ENCODE peak calls at places on chromosomes 4 and X, in seven cellular contexts. F is H1, M is pancreas, V is psoas muscle, R is sigmoid colon, C is fibroblast of lung, U is mammary epithelial cell. Q is an unnamed sample.
A peak's percentile ranks its signal among the peaks of the same experiment; 100 is the strongest.

GRCh38 chrX:130039847-130040246 is 57.4 kb downstream of the BCORL1 start:
- DNase-seq in F (no peak), M (no peak), V (no peak), R (no peak), C (peak; percentile 14), U (no peak), Q (no peak)

GRCh38 chrX:148542481-148543255 is 42.3 kb downstream of the AFF2 start:
- DNase-seq in F (no peak), M (no peak), V (no peak), R (no peak), C (no peak), U (no peak), Q (no peak)

GRCh38 chr4:155807021-155807420 is 48.2 kb downstream of the GUCY1B1 start:
- DNase-seq in F (no peak), M (no peak), V (no peak), R (no peak), C (peak; percentile 84), U (no peak), Q (no peak)

GRCh38 chrX:77009691-77010090 is 437.5 kb upstream of the FGF16 start:
- DNase-seq in F (no peak), M (no peak), V (no peak), R (no peak), C (peak; percentile 0), U (peak; percentile 10), Q (no peak)

GRCh38 chr4:14701896-14702295 is 300.4 kb upstream of the CPEB2 start:
- DNase-seq in F (no peak), M (peak; percentile 39), V (peak; percentile 15), R (no peak), C (no peak), U (no peak), Q (no peak)

GRCh38 chrX:40090050-40090804 is 7.5 kb downstream of the BCOR start:
- DNase-seq in F (no peak), M (peak; percentile 86), V (peak; percentile 43), R (no peak), C (no peak), U (no peak), Q (no peak)

GRCh38 chrX:136146614-136147319 is 566 bp upstream of the FHL1 start:
- DNase-seq in F (no peak), M (peak; percentile 69), V (peak; percentile 24), R (no peak), C (no peak), U (no peak), Q (no peak)

GRCh38 chrX:48834383-48834709 is 1.1 kb downstream of the PCSK1N start:
- DNase-seq in F (no peak), M (no peak), V (no peak), R (no peak), C (no peak), U (no peak), Q (no peak)

GRCh38 chrX:119871599-119872395 is at the start of the genes NDUFA1 and RNF113A:
- DNase-seq in F (peak; percentile 60), M (peak; percentile 92), V (peak; percentile 85), R (peak; percentile 92), C (peak; percentile 85), U (peak; percentile 84), Q (peak; percentile 69)

GRCh38 chr4:184473515-184474260 is 662 bp downstream of the IRF2 start:
- DNase-seq in F (no peak), M (peak; percentile 83), V (peak; percentile 42), R (no peak), C (peak; percentile 44), U (peak; percentile 54), Q (peak; percentile 19)

GRCh38 chr4:156865391-156865790 is 106.2 kb downstream of the PDGFC start:
- DNase-seq in F (no peak), M (no peak), V (no peak), R (no peak), C (no peak), U (no peak), Q (no peak)

GRCh38 chr4:159401791-159402380 is 299.0 kb downstream of the RAPGEF2 start:
- DNase-seq in F (no peak), M (no peak), V (no peak), R (no peak), C (peak; percentile 66), U (peak; percentile 87), Q (no peak)

GRCh38 chr4:94941706-94942105 is 184.0 kb downstream of the BMPR1B start:
- DNase-seq in F (no peak), M (no peak), V (no peak), R (no peak), C (no peak), U (no peak), Q (no peak)

GRCh38 chr4:158521490-158522111 is at the start of gene RXFP1:
- DNase-seq in F (no peak), M (no peak), V (no peak), R (no peak), C (no peak), U (no peak), Q (no peak)

GRCh38 chr4:53801373-53801772 is 210.1 kb upstream of the LNX1 start:
- DNase-seq in F (no peak), M (no peak), V (no peak), R (no peak), C (no peak), U (no peak), Q (no peak)

GRCh38 chr4:15198070-15198727 is 195.9 kb downstream of the CPEB2 start:
- DNase-seq in F (no peak), M (no peak), V (no peak), R (no peak), C (peak; percentile 32), U (no peak), Q (no peak)

DNA sequence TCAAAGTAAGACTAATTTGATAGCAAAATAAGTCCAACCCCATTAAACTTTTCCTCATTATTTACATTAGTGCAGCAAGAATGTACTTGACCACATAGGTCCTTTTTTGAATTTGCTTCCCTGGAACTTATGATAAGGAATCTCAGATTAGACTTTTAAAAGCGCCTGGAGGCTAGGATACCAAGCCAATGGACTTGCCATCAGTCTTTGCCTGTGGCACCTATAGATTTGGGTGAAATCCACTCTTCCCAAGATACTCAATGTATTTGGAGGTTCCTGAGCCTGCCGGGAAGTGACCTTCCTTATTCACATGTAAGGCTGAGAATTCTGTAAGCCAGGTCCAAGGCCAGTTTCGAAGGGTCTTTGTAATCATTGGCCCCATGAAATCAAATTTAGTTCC is 553.6 kb downstream of the ADGRL3 start:
- DNase-seq in F (no peak), M (no peak), V (no peak), R (no peak), C (no peak), U (no peak), Q (no peak)
- H3K9me3 ChIP-seq in F (peaks cover 38% of the 10 kb centered on the region), M (no peaks in the 10 kb centered on the region), V (no peaks in the 10 kb centered on the region), R (no peaks in the 10 kb centered on the region), C (no peaks in the 10 kb centered on the region), U (no peaks in the 10 kb centered on the region), Q (no peaks in the 10 kb centered on the region)

GRCh38 chr4:186746581-186746980 is 22.9 kb upstream of the FAT1 start:
- DNase-seq in F (no peak), M (no peak), V (no peak), R (no peak), C (no peak), U (peak; percentile 19), Q (no peak)

GRCh38 chr4:186757696-186758330 is 34.2 kb upstream of the FAT1 start:
- DNase-seq in F (no peak), M (no peak), V (no peak), R (no peak), C (no peak), U (no peak), Q (no peak)

GRCh38 chr4:186749611-186750281 is 26.1 kb upstream of the FAT1 start:
- DNase-seq in F (no peak), M (no peak), V (no peak), R (no peak), C (no peak), U (no peak), Q (no peak)

GRCh38 chr4:186755550-186756519 is 32.2 kb upstream of the FAT1 start:
- DNase-seq in F (no peak), M (no peak), V (no peak), R (no peak), C (no peak), U (no peak), Q (no peak)

GRCh38 chr4:186752310-186752709 is 28.7 kb upstream of the FAT1 start:
- DNase-seq in F (no peak), M (no peak), V (no peak), R (no peak), C (no peak), U (no peak), Q (no peak)
- H3K9me3 ChIP-seq in F (no peaks in the 10 kb centered on the region), M (no peaks in the 10 kb centered on the region), V (no peaks in the 10 kb centered on the region), R (no peaks in the 10 kb centered on the region), C (no peaks in the 10 kb centered on the region), U (no peaks in the 10 kb centered on the region), Q (no peaks in the 10 kb centered on the region)

GRCh38 chr4:25213327-25213979 is 20.4 kb upstream of the PI4K2B start:
- DNase-seq in F (no peak), M (no peak), V (no peak), R (no peak), C (no peak), U (no peak), Q (no peak)

GRCh38 chr4:25211721-25212120 is 22.1 kb upstream of the PI4K2B start:
- DNase-seq in F (no peak), M (no peak), V (no peak), R (no peak), C (no peak), U (no peak), Q (no peak)

GRCh38 chr4:25212822-25213221 is 21.0 kb upstream of the PI4K2B start:
- DNase-seq in F (no peak), M (no peak), V (no peak), R (no peak), C (no peak), U (no peak), Q (no peak)

GRCh38 chr4:25209702-25210101 is 24.1 kb upstream of the PI4K2B start:
- DNase-seq in F (no peak), M (no peak), V (no peak), R (no peak), C (no peak), U (no peak), Q (no peak)

DNA sequence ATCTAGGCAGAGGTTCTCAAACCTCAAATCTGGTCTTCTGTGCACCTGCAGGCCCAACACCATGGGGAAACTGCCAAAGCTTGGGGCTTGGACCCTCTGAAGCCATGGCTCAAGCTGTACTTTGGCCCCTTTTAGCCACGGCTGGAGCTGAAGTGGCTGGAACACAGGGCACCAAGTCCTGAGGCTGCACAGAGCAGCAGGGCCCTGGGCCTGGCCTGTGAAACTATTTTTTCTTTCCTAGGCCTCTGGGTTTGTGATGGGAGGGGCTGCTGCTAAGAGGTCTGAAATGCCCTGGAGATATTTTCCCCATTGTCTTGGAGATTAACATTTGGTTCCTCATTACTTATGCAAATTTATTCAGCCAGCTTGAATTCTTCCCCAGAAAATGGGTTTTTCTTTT is 18.3 kb upstream of the PI4K2B start:
- DNase-seq in F (no peak), M (no peak), V (no peak), R (no peak), C (no peak), U (no peak), Q (no peak)
- H3K9me3 ChIP-seq in F (peaks cover 2% of the 10 kb centered on the region), M (no peaks in the 10 kb centered on the region), V (peaks cover 11% of the 10 kb centered on the region), R (peaks cover 9% of the 10 kb centered on the region), C (no peaks in the 10 kb centered on the region), U (no peaks in the 10 kb centered on the region), Q (no peaks in the 10 kb centered on the region)

GRCh38 chr4:166493828-166494432 is 620.9 kb downstream of the TLL1 start:
- DNase-seq in F (no peak), M (no peak), V (no peak), R (no peak), C (peak; percentile 6), U (peak; percentile 17), Q (no peak)

DNA sequence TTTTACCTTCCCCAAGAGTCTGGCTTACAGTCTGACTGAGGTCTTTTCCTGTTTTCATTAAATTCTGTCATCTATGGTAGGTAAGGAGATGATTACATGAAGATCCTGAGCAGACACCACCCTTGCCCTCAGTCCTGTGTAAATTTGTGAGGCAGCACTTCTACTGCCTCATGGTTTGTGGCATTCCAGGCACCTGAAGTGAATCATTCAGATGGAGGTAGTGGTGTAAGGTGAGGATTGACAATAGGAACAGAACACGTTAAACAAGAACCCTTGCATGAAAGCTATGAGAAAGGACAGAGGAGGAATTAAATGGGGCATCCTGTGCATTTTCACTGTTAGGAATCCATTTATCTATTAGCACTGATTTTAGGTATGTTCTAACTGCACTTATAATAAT is 618.6 kb downstream of the TLL1 start:
- DNase-seq in F (no peak), M (no peak), V (no peak), R (no peak), C (no peak), U (peak; percentile 2), Q (no peak)
- H3K9me3 ChIP-seq in F (no peaks in the 10 kb centered on the region), M (no peaks in the 10 kb centered on the region), V (no peaks in the 10 kb centered on the region), R (no peaks in the 10 kb centered on the region), C (no peaks in the 10 kb centered on the region), U (no peaks in the 10 kb centered on the region), Q (no peaks in the 10 kb centered on the region)